ENCODE peak calls at places on chromosomes 1 and 21, in six cellular contexts. S, D, Q, H, B and U are unnamed samples.

GRCh38 chr1:181503130-181503810 is 20.0 kb downstream of the CACNA1E start:
- DNase-seq in S (no peak), D (peak; percentile 2), B (no peak), Q (no peak), H (no peak), U (no peak)

GRCh38 chr1:24959623-24959975 is 29.5 kb upstream of the RUNX3 start:
- DNase-seq in Q (no peak), S (no peak), H (no peak), B (peak; percentile 14), D (no peak), U (no peak)

GRCh38 chr1:164694505-164694904 is 135.5 kb downstream of the PBX1 start:
- DNase-seq in Q (no peak), D (no peak), S (no peak), H (no peak), B (no peak), U (no peak)

GRCh38 chr1:183892351-183892793 is 87.5 kb downstream of the RGL1 start:
- DNase-seq in H (no peak), Q (no peak), D (peak; percentile 17), B (no peak), S (no peak), U (peak; percentile 57)

GRCh38 chr1:13965770-13966398 is 265.9 kb downstream of the PRDM2 start:
- DNase-seq in H (no peak), D (peak; percentile 26), S (peak; percentile 33), B (no peak), Q (peak; percentile 76), U (peak; percentile 55)

GRCh38 chr1:67299296-67299695 is 8.4 kb upstream of the IL12RB2 start:
- DNase-seq in B (no peak), D (no peak), H (no peak), Q (no peak), S (no peak), U (no peak)

GRCh38 chr21:43311303-43311817 is 115.6 kb downstream of the SIK1 start:
- DNase-seq in B (no peak), D (no peak), H (no peak), Q (no peak), S (no peak), U (peak; percentile 85)

GRCh38 chr1:70779571-70779970 is 268.0 kb downstream of the PTGER3 start:
- DNase-seq in Q (no peak), H (no peak), S (no peak), D (peak; percentile 19), B (no peak), U (no peak)

GRCh38 chr21:34844924-34845238 is 176.1 kb downstream of the CLIC6 start:
- DNase-seq in H (no peak), S (no peak), D (no peak), B (no peak), Q (no peak), U (no peak)

GRCh38 chr1:89910780-89911179 is 84.1 kb upstream of the ZNF326 start:
- DNase-seq in B (no peak), D (peak; percentile 96), Q (peak; percentile 47), H (no peak), S (no peak), U (no peak)

GRCh38 chr21:43703068-43703880 is 15.7 kb upstream of the PDXK start:
- DNase-seq in Q (peak; percentile 64), H (no peak), D (peak; percentile 68), S (no peak), B (no peak), U (no peak)

GRCh38 chr1:193960040-193960439 is 773.6 kb upstream of the B3GALT2 start:
- DNase-seq in B (no peak), Q (no peak), D (no peak), S (no peak), H (no peak), U (no peak)

GRCh38 chr1:226318471-226318870 is 9.5 kb upstream of the LIN9 start:
- DNase-seq in B (no peak), Q (no peak), D (no peak), H (no peak), S (no peak), U (no peak)

GRCh38 chr1:109882288-109883245 is 28.1 kb upstream of the CSF1 start:
- DNase-seq in S (no peak), Q (no peak), H (no peak), B (no peak), D (no peak), U (no peak)

GRCh38 chr1:21677168-21677567 is 8.0 kb upstream of the RAP1GAP start:
- DNase-seq in H (no peak), B (no peak), Q (no peak), S (no peak), D (no peak), U (no peak)

GRCh38 chr1:150972417-150972940 is 2.2 kb downstream of the CERS2 start:
- DNase-seq in S (no peak), H (no peak), D (no peak), B (no peak), Q (no peak), U (no peak)

GRCh38 chr1:8010080-8010664 is 15.9 kb downstream of the ERRFI1 start:
- DNase-seq in Q (no peak), D (no peak), S (no peak), B (no peak), H (no peak), U (no peak)

GRCh38 chr1:119372493-119373086 is 4.0 kb downstream of the HAO2 start:
- DNase-seq in B (no peak), H (no peak), Q (peak; percentile 59), D (no peak), S (no peak), U (peak; percentile 53)

GRCh38 chr1:182035097-182035770 is 26.3 kb downstream of the ZNF648 start:
- DNase-seq in D (no peak), Q (no peak), S (no peak), H (no peak), B (no peak), U (no peak)

GRCh38 chr1:23098463-23099170 is 70.0 kb downstream of the LUZP1 start:
- DNase-seq in Q (peak; percentile 83), S (peak; percentile 43), B (no peak), H (peak; percentile 49), D (peak; percentile 77), U (peak; percentile 59)

GRCh38 chr1:45254490-45254889 is 48.1 kb upstream of the ZSWIM5 start:
- DNase-seq in Q (no peak), D (no peak), S (no peak), H (no peak), B (no peak), U (no peak)

GRCh38 chr1:1920608-1921458 is 1.8 kb upstream of the TMEM52 start:
- DNase-seq in H (no peak), B (peak; percentile 68), D (no peak), Q (no peak), S (no peak), U (no peak)

DNA sequence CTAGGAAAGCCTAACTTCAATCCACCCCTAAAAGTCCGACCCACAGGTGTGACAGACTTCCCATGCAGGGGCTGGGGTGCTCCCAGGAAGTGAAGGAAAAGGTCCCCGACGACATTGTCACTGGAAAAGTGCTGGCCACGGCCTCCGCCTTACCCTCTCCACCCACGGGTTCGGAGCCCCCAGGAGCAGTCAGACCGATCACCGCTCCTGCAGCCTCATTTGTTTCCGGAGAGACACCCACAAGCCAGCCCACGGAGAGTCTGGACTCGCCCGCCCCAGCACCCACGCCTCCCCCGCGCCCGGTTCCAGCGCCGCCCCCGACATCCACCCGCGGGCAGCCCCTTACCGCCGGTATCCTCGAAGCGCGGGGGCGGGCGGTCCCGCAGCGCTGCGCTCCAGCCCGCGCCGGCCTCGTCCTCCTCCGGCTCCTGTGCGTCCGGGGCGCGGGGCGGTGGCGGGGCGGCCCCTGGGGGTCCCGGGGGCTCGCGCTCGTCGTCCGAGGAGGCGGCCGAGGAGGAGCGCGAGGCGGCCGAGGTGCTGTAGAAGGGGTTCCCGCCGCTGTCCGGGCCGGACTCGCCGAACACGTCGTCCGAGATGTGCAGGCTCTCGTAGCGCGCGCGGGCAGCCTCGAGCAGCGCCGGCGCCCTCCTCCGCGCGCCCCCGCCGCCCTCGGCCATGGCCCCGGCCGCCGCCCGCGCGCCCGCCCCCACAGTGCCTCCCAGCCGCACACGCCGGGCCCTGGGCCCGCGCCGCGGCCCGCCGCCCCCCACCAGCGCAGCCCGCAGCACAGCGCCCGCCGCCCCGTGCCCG is 675 bp downstream of the PGBD5 start:
- DNase-seq in B (no peak), D (no peak), Q (peak; percentile 51), H (no peak), S (no peak), U (no peak)
- H3K4me3 ChIP-seq in B (peak overlapping the region; percentile 41), D (peak overlapping the region; percentile 39), Q (peak overlapping the region; percentile 34), H (peak overlapping the region; percentile 47), S (peak overlapping the region; percentile 71), U (peak overlapping the region; percentile 49)

GRCh38 chr21:15744926-15745325 is 15.1 kb downstream of the USP25 start:
- DNase-seq in D (no peak), Q (no peak), S (no peak), B (no peak), H (no peak), U (no peak)
- H3K9me3 ChIP-seq in D (no peaks in the 10 kb centered on the region), Q (no peaks in the 10 kb centered on the region), S (no peaks in the 10 kb centered on the region), B (peaks cover 4% of the 10 kb centered on the region), H (no peaks in the 10 kb centered on the region), U (peaks cover 4% of the 10 kb centered on the region)

GRCh38 chr1:198197285-198197684 is 40.5 kb downstream of the NEK7 start:
- DNase-seq in B (no peak), S (no peak), H (no peak), D (no peak), Q (no peak), U (no peak)
- H3K4me1 ChIP-seq in B (no peaks in the 10 kb centered on the region), S (no peaks in the 10 kb centered on the region), H (peaks cover 57% of the 10 kb centered on the region), D (peaks cover 4% of the 10 kb centered on the region), Q (peaks cover 19% of the 10 kb centered on the region), U (no peaks in the 10 kb centered on the region)

DNA sequence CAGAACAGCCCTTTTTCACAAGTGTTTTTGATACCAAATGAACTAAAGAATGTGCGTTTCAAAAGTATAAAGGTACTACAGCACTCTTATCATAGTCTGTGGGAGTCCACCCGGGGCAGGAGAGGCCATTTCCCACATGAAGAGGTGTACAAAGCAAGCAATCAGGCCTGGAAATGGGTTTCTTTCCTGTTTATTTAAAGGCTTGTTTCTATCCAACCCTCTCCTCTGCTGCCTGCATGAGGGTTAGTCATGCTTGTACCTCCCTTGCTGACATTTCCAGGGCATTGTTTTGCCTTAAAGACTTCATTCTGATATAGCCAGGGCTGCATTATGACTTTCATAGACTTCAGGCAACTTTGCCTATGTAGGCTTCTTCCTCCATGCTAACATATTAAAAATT is 11.6 kb downstream of the SELP start:
- DNase-seq in S (no peak), Q (no peak), H (no peak), D (no peak), B (no peak), U (no peak)
- H3K4me3 ChIP-seq in S (no peak overlapping the region), Q (no peak overlapping the region), H (no peak overlapping the region), D (no peak overlapping the region), B (no peak overlapping the region), U (no peak overlapping the region)

DNA sequence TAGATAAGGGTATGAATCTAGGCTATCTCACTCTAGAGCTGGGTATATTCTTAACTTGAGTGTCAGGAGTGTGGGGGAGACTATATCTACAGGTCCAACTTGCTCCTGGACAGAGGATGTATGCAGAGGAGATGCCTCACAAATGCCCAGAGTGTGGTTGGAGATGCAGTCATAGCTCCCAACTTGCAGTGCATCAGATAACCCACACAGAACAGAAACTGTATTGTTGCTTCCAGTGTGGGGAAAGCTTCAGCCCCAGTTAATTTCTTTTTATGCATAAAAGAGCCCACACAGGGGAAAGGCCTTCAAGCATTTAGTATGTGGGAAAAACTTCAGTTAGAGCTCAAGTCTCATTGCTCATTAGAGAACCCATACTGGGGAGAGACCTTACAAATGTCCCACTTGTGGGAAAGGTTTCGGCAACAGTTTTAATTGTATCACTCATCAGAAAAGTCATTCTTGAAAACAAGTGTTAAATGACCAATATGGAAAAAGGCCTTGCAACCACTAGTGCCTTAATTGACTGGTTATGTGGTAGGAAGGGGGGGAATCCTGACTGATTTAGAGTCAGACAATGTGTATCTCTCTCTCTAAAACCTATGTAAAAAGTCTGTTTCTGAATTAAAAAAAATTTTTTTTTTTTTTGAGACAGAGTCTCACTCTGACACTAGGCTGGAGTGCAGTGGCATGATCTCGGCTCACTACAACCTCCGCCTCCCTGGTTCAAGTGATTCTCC is 67.9 kb downstream of the EBNA1BP2 start:
- DNase-seq in D (no peak), Q (no peak), H (no peak), B (no peak), S (no peak), U (no peak)
- H3K9me3 ChIP-seq in D (no peaks in the 10 kb centered on the region), Q (no peaks in the 10 kb centered on the region), H (peaks cover 3% of the 10 kb centered on the region), B (no peaks in the 10 kb centered on the region), S (peaks cover 19% of the 10 kb centered on the region), U (peaks cover 4% of the 10 kb centered on the region)